ENCODE peak calls at places on chromosomes 12 and 14, in eight cellular contexts. M, D, N, H, R, F, B and O are unnamed samples.

GRCh38 chr14:21136024-21136423 is 19.8 kb downstream of the OR5AU1 start:
- DNase-seq in M (no peak), D (no peak), N (peak), H (peak), R (no peak), F (no peak), B (no peak), O (peak)

GRCh38 chr12:92640686-92641085 is 62.1 kb upstream of the PLEKHG7 start:
- DNase-seq in M (no peak), D (no peak), N (no peak), H (no peak), R (no peak), F (no peak), B (no peak), O (no peak)

GRCh38 chr14:42665083-42665482 is 1058.4 kb downstream of the LRFN5 start:
- DNase-seq in M (no peak), D (no peak), N (no peak), H (peak), R (no peak), F (no peak), B (no peak), O (no peak)

GRCh38 chr14:24115451-24116110 is 832 bp upstream of the NRL start:
- DNase-seq in M (no peak), D (no peak), N (no peak), H (no peak), R (no peak), F (no peak), B (no peak), O (no peak)

GRCh38 chr14:74400328-74400727 is 25.7 kb downstream of the SYNDIG1L start:
- DNase-seq in M (no peak), D (no peak), N (no peak), H (no peak), R (no peak), F (no peak), B (no peak), O (no peak)

GRCh38 chr12:102816816-102817434 is 100.1 kb downstream of the PAH start:
- DNase-seq in M (peak), D (no peak), N (peak), H (peak), R (no peak), F (no peak), B (no peak), O (peak)

GRCh38 chr12:75877588-75878381 is 153.8 kb downstream of the PHLDA1 start:
- DNase-seq in M (no peak), D (no peak), N (no peak), H (peak), R (no peak), F (no peak), B (no peak), O (no peak)

GRCh38 chr12:15700595-15700994 is 88.6 kb downstream of the EPS8 start:
- DNase-seq in M (no peak), D (no peak), N (no peak), H (peak), R (peak), F (no peak), B (no peak), O (no peak)

GRCh38 chr12:108854055-108854452 is 3.3 kb downstream of the SSH1 start:
- DNase-seq in M (no peak), D (no peak), N (no peak), H (peak), R (peak), F (no peak), B (no peak), O (no peak)

GRCh38 chr12:30756074-30756473 is 1.3 kb upstream of the CAPRIN2 start:
- DNase-seq in M (no peak), D (no peak), N (no peak), H (no peak), R (no peak), F (no peak), B (no peak), O (no peak)